ENCODE peak calls at places on chromosomes 3 and 15, in eight cellular contexts. W is SHP77, S is NCI-H1092, Y is NB4, J is T1000, A is ACHN, C is fibroblast of lung, U is uterus. R is an unnamed sample.
A peak's percentile ranks its signal among the peaks of the same experiment; 100 is the strongest.

GRCh38 chr15:75731248-75732100 is 18.8 kb upstream of the CSPG4 start:
- DNase-seq in W (no peak), S (peak; percentile 2), Y (peak; percentile 63), J (no peak), A (no peak), C (no peak), U (peak; percentile 83), R (peak; percentile 72)

GRCh38 chr15:80567721-80568157 is 127.4 kb upstream of the ABHD17C start:
- DNase-seq in W (peak; percentile 60), S (no peak), Y (peak; percentile 69), J (no peak), A (peak; percentile 69), C (peak; percentile 83), U (peak; percentile 48), R (peak; percentile 64)

GRCh38 chr3:111616417-111617105 is 21.4 kb upstream of the ZBED2 start:
- DNase-seq in W (peak; percentile 22), S (no peak), Y (peak; percentile 4), J (no peak), A (no peak), C (no peak), U (no peak), R (no peak)

GRCh38 chr3:133445111-133445510 is 45.3 kb downstream of the BFSP2 start:
- DNase-seq in W (no peak), S (no peak), Y (no peak), J (no peak), A (no peak), C (no peak), U (no peak), R (no peak)

GRCh38 chr3:57944313-57944580 is 64.0 kb upstream of the FLNB start:
- DNase-seq in W (no peak), S (no peak), Y (no peak), J (no peak), A (no peak), C (no peak), U (no peak), R (no peak)

GRCh38 chr3:105537371-105538075 is 170.8 kb downstream of the ALCAM start:
- DNase-seq in W (no peak), S (no peak), Y (no peak), J (no peak), A (no peak), C (no peak), U (no peak), R (no peak)

GRCh38 chr3:32820971-32821685 is 3.3 kb downstream of the TRIM71 start:
- DNase-seq in W (no peak), S (no peak), Y (no peak), J (no peak), A (no peak), C (no peak), U (no peak), R (no peak)

GRCh38 chr15:68256675-68257450 is 20.7 kb upstream of the FEM1B start:
- DNase-seq in W (peak; percentile 76), S (peak; percentile 69), Y (peak; percentile 96), J (no peak), A (peak; percentile 64), C (peak; percentile 76), U (peak; percentile 93), R (peak; percentile 89)

GRCh38 chr3:23455084-23455483 is 252.0 kb downstream of the UBE2E2 start:
- DNase-seq in W (no peak), S (no peak), Y (peak; percentile 79), J (no peak), A (no peak), C (peak; percentile 87), U (no peak), R (no peak)

GRCh38 chr3:42442640-42443039 is 32.2 kb upstream of the LYZL4 start:
- DNase-seq in W (no peak), S (no peak), Y (no peak), J (no peak), A (no peak), C (no peak), U (no peak), R (no peak)

GRCh38 chr3:187765342-187765741 is 20.1 kb upstream of the BCL6 start:
- DNase-seq in W (no peak), S (no peak), Y (no peak), J (no peak), A (no peak), C (peak; percentile 67), U (no peak), R (no peak)

GRCh38 chr15:55685292-55685691 is 57.7 kb downstream of the PRTG start:
- DNase-seq in W (no peak), S (no peak), Y (peak; percentile 22), J (no peak), A (no peak), C (no peak), U (no peak), R (no peak)

GRCh38 chr3:44894485-44894884 is 20.1 kb downstream of the TGM4 start:
- DNase-seq in W (no peak), S (no peak), Y (no peak), J (no peak), A (no peak), C (peak; percentile 33), U (no peak), R (no peak)

GRCh38 chr3:151912041-151912440 is 38.6 kb downstream of the SUCNR1 start:
- DNase-seq in W (no peak), S (no peak), Y (no peak), J (no peak), A (no peak), C (peak; percentile 86), U (no peak), R (no peak)

GRCh38 chr3:133023301-133023830 is 14.8 kb upstream of the TMEM108 start:
- DNase-seq in W (no peak), S (no peak), Y (no peak), J (no peak), A (no peak), C (no peak), U (no peak), R (no peak)

GRCh38 chr3:190053919-190054672 is 66.6 kb downstream of the P3H2 start:
- DNase-seq in W (no peak), S (no peak), Y (no peak), J (peak; percentile 14), A (peak; percentile 91), C (peak; percentile 85), U (no peak), R (peak; percentile 35)

R was measured in heart right ventricle.